ENCODE peak calls at places on chromosomes 13 and 19, in ten cellular contexts. One of them, this sample, is unnamed.

GRCh38 chr19:11465605-11466004 is 15.2 kb downstream of the ELAVL3 start:
- DNase-seq in body of pancreas: no peak
- DNase-seq in A549: no peak
- DNase-seq in stomach: no peak
- DNase-seq in GM12892: no peak
- DNase-seq in Peyer's patch: no peak
- DNase-seq in lower leg skin: no peak
- DNase-seq in heart left ventricle: no peak
- DNase-seq in IMR-90: no peak
- DNase-seq in GM12891: peak
- DNase-seq in this sample: no peak

GRCh38 chr19:33096005-33096404 is 15.0 kb downstream of the GPATCH1 start:
- DNase-seq in stomach: no peak
- DNase-seq in heart left ventricle: no peak
- DNase-seq in body of pancreas: no peak
- DNase-seq in GM12892: no peak
- DNase-seq in IMR-90: no peak
- DNase-seq in lower leg skin: no peak
- DNase-seq in GM12891: no peak
- DNase-seq in A549: no peak
- DNase-seq in Peyer's patch: no peak
- DNase-seq in this sample: no peak

GRCh38 chr19:52648336-52648990 is 10.3 kb upstream of the ZNF83 start:
- DNase-seq in GM12891: no peak
- DNase-seq in IMR-90: peak
- DNase-seq in GM12892: no peak
- DNase-seq in heart left ventricle: no peak
- DNase-seq in stomach: no peak
- DNase-seq in body of pancreas: no peak
- DNase-seq in A549: no peak
- DNase-seq in Peyer's patch: no peak
- DNase-seq in lower leg skin: no peak
- DNase-seq in this sample: no peak

GRCh38 chr13:106291006-106291405 is 244.5 kb downstream of the EFNB2 start:
- DNase-seq in stomach: no peak
- DNase-seq in lower leg skin: no peak
- DNase-seq in GM12891: no peak
- DNase-seq in IMR-90: peak
- DNase-seq in GM12892: no peak
- DNase-seq in A549: no peak
- DNase-seq in heart left ventricle: no peak
- DNase-seq in body of pancreas: no peak
- DNase-seq in Peyer's patch: no peak
- DNase-seq in this sample: no peak

GRCh38 chr19:55913643-55914268 is 18.4 kb downstream of the NLRP13 start:
- DNase-seq in IMR-90: no peak
- DNase-seq in stomach: no peak
- DNase-seq in body of pancreas: no peak
- DNase-seq in heart left ventricle: no peak
- DNase-seq in Peyer's patch: no peak
- DNase-seq in A549: no peak
- DNase-seq in GM12892: no peak
- DNase-seq in lower leg skin: no peak
- DNase-seq in GM12891: no peak
- DNase-seq in this sample: no peak

GRCh38 chr13:100533588-100534041 is 55.0 kb downstream of the GGACT start:
- DNase-seq in IMR-90: no peak
- DNase-seq in heart left ventricle: no peak
- DNase-seq in GM12891: no peak
- DNase-seq in stomach: peak
- DNase-seq in body of pancreas: peak
- DNase-seq in Peyer's patch: peak
- DNase-seq in lower leg skin: no peak
- DNase-seq in GM12892: no peak
- DNase-seq in A549: no peak
- DNase-seq in this sample: no peak

GRCh38 chr19:52734340-52734892 is 428 bp downstream of the ZNF611 start:
- DNase-seq in stomach: peak
- DNase-seq in Peyer's patch: no peak
- DNase-seq in body of pancreas: no peak
- DNase-seq in IMR-90: no peak
- DNase-seq in GM12892: peak
- DNase-seq in lower leg skin: no peak
- DNase-seq in heart left ventricle: peak
- DNase-seq in A549: no peak
- DNase-seq in GM12891: no peak
- DNase-seq in this sample: peak

GRCh38 chr13:77583551-77583950 is 48.0 kb downstream of the SCEL start:
- DNase-seq in IMR-90: no peak
- DNase-seq in lower leg skin: no peak
- DNase-seq in A549: no peak
- DNase-seq in stomach: no peak
- DNase-seq in GM12891: no peak
- DNase-seq in GM12892: no peak
- DNase-seq in heart left ventricle: no peak
- DNase-seq in Peyer's patch: no peak
- DNase-seq in body of pancreas: no peak
- DNase-seq in this sample: no peak

GRCh38 chr13:62920181-62920580 is 1504.5 kb upstream of the PCDH20 start:
- DNase-seq in IMR-90: peak
- DNase-seq in GM12891: no peak
- DNase-seq in A549: no peak
- DNase-seq in lower leg skin: no peak
- DNase-seq in stomach: no peak
- DNase-seq in GM12892: no peak
- DNase-seq in Peyer's patch: no peak
- DNase-seq in body of pancreas: no peak
- DNase-seq in heart left ventricle: no peak
- DNase-seq in this sample: no peak

DNA sequence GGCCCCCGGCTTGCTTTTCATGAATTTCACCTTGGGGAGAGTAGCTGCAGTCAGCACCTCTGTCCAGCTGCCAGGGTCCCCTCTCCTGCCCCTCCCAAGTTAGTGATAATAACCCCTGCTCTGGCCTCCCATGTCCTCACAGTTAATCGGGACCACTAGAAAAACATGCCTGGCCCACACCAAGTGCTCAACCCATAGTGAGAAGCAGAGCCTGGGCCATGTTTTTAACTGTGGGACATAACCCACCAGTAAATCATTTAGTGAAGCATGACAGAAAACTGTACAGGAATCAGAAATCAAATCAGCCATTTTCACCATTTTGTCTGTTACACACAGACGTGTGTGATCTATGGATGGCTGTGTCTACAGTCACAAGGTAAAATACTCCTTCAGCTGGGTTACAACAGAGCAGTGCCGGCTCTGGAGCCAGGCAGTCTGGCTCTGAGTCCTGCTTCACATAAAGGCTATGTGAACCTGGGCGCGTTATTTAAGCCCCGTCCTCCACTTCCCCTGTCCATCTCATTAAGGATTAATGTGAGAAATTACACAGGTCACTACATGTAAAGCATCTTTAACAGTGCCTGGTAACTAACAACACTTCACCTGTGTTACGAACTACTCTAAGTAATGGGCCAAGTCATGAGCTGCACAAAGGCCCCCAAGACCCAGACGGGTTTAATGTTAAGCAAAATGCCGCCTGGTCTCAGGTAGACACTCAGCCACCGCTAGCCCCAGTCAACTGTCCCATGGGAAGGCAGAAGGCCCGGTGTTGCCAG is 7.6 kb upstream of the ECH1 start:
- DNase-seq in Peyer's patch: no peak
- DNase-seq in A549: no peak
- DNase-seq in GM12892: no peak
- DNase-seq in lower leg skin: no peak
- DNase-seq in heart left ventricle: no peak
- DNase-seq in IMR-90: no peak
- DNase-seq in body of pancreas: no peak
- DNase-seq in stomach: no peak
- DNase-seq in GM12891: no peak
- DNase-seq in this sample: no peak
- TF ChIP-seq POLR2A in Peyer's patch: no peak
- TF ChIP-seq POLR2A in A549: no peak
- TF ChIP-seq POLR2A in GM12892: no peak
- TF ChIP-seq POLR2A in lower leg skin: no peak
- TF ChIP-seq POLR2A in heart left ventricle: no peak
- TF ChIP-seq POLR2A in IMR-90: no peak
- TF ChIP-seq POLR2A in body of pancreas: no peak
- TF ChIP-seq POLR2A in stomach: no peak
- TF ChIP-seq POLR2A in GM12891: peak
- TF ChIP-seq POLR2A in this sample: no peak

GRCh38 chr19:17841810-17842662 is 5.7 kb downstream of the JAK3 start:
- DNase-seq in GM12891: peak
- DNase-seq in A549: peak
- DNase-seq in heart left ventricle: peak
- DNase-seq in body of pancreas: peak
- DNase-seq in lower leg skin: peak
- DNase-seq in GM12892: no peak
- DNase-seq in stomach: peak
- DNase-seq in IMR-90: peak
- DNase-seq in Peyer's patch: peak
- DNase-seq in this sample: peak
- TF ChIP-seq POLR2A in GM12891: no peak
- TF ChIP-seq POLR2A in A549: peak
- TF ChIP-seq POLR2A in heart left ventricle: no peak
- TF ChIP-seq POLR2A in body of pancreas: no peak
- TF ChIP-seq POLR2A in lower leg skin: no peak
- TF ChIP-seq POLR2A in GM12892: no peak
- TF ChIP-seq POLR2A in stomach: no peak
- TF ChIP-seq POLR2A in IMR-90: no peak
- TF ChIP-seq POLR2A in Peyer's patch: no peak
- TF ChIP-seq POLR2A in this sample: peak

DNA sequence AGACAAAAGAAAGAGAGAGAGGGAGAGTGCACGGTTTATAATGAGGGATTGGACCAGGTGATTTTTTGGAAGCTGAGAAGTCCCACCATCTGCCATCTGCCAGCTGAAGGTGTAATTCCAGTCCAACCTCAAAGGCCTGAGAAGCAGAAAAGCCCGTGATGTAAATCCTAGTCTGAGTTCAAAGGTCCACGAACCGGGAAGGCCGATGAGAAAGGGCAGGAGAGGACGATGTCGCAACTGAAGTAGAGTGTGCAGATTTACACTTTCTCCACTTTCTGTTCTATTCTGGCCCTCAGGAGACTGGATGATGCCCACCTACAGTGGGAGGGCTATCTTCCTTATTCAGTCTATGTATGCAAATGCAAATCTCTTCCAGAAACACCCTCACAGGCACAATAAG is 500.0 kb downstream of the DIAPH3 start:
- DNase-seq in lower leg skin: no peak
- DNase-seq in heart left ventricle: no peak
- DNase-seq in Peyer's patch: no peak
- DNase-seq in GM12891: no peak
- DNase-seq in IMR-90: no peak
- DNase-seq in A549: no peak
- DNase-seq in stomach: no peak
- DNase-seq in body of pancreas: no peak
- DNase-seq in GM12892: no peak
- DNase-seq in this sample: no peak
- TF ChIP-seq POLR2A in lower leg skin: no peak
- TF ChIP-seq POLR2A in heart left ventricle: no peak
- TF ChIP-seq POLR2A in Peyer's patch: no peak
- TF ChIP-seq POLR2A in GM12891: no peak
- TF ChIP-seq POLR2A in IMR-90: no peak
- TF ChIP-seq POLR2A in A549: no peak
- TF ChIP-seq POLR2A in stomach: no peak
- TF ChIP-seq POLR2A in body of pancreas: no peak
- TF ChIP-seq POLR2A in GM12892: no peak
- TF ChIP-seq POLR2A in this sample: no peak

DNA sequence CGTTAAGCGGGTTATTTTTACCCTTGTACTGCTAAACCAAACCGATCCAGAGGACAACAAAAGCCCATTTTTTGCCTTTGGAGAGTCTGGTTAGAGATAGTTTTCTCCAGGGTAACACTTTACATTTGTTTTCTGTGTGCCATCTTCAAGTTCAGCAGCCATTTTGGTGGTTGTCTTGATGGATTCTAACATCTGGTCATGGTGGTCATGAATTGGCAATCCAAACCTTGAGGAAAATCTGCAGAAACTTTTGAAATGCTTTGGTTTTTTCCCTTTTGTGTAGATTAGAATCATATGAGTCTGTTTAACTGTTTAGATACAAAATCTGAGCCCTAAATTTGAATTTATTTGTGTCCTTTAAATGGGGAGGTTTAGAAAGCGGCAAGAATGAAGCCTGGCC is 16.6 kb downstream of the HNRNPM start:
- DNase-seq in IMR-90: no peak
- DNase-seq in GM12891: no peak
- DNase-seq in Peyer's patch: no peak
- DNase-seq in GM12892: no peak
- DNase-seq in body of pancreas: no peak
- DNase-seq in heart left ventricle: no peak
- DNase-seq in A549: no peak
- DNase-seq in lower leg skin: no peak
- DNase-seq in stomach: no peak
- DNase-seq in this sample: no peak
- TF ChIP-seq POLR2A in IMR-90: no peak
- TF ChIP-seq POLR2A in GM12891: no peak
- TF ChIP-seq POLR2A in Peyer's patch: no peak
- TF ChIP-seq POLR2A in GM12892: no peak
- TF ChIP-seq POLR2A in body of pancreas: no peak
- TF ChIP-seq POLR2A in heart left ventricle: no peak
- TF ChIP-seq POLR2A in A549: no peak
- TF ChIP-seq POLR2A in lower leg skin: no peak
- TF ChIP-seq POLR2A in stomach: no peak
- TF ChIP-seq POLR2A in this sample: no peak

DNA sequence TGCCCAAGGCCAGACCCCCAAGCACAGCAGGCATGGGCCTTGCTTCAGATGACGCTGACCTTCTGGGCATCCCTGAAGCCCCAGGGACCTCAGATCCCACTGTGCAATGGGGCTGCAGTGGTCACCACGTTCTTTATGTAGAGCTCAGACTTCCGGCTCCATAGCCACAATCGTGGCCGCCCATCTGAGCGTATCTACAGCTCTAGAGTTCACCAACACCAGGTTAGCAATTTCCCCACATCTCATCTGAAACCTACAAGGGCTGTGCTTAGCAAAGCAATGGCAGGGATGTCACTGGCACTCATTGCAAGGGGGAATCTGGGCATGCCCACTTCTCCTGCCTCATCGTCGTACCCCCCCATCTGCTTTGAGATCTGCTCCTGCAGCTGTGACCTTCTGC is 384.4 kb upstream of the TSHZ3 start:
- DNase-seq in body of pancreas: no peak
- DNase-seq in GM12892: no peak
- DNase-seq in IMR-90: no peak
- DNase-seq in heart left ventricle: no peak
- DNase-seq in Peyer's patch: no peak
- DNase-seq in A549: no peak
- DNase-seq in GM12891: no peak
- DNase-seq in lower leg skin: no peak
- DNase-seq in stomach: no peak
- DNase-seq in this sample: no peak
- TF ChIP-seq POLR2A in body of pancreas: no peak
- TF ChIP-seq POLR2A in GM12892: no peak
- TF ChIP-seq POLR2A in IMR-90: no peak
- TF ChIP-seq POLR2A in heart left ventricle: no peak
- TF ChIP-seq POLR2A in Peyer's patch: no peak
- TF ChIP-seq POLR2A in A549: no peak
- TF ChIP-seq POLR2A in GM12891: no peak
- TF ChIP-seq POLR2A in lower leg skin: no peak
- TF ChIP-seq POLR2A in stomach: no peak
- TF ChIP-seq POLR2A in this sample: no peak

This sample was measured in testis.